ENCODE peak calls at places on chromosomes 16 and 17, in six cellular contexts. T is H9; G is heart left ventricle; W is OCI-LY7; L is CD8-positive, alpha-beta T cell; U is cardiac muscle cell. A is an unnamed sample.

GRCh38 chr17:40121886-40122465 is at the start of gene MSL1:
- DNase-seq in T (peak), G (peak), W (peak), L (peak), U (peak), A (peak)

GRCh38 chr16:5668553-5668952 is 571.0 kb upstream of the EEF2KMT start:
- DNase-seq in T (no peak), G (no peak), W (no peak), L (no peak), U (no peak), A (no peak)

GRCh38 chr17:82296511-82297279 is 20.7 kb downstream of the CD7 start:
- DNase-seq in T (no peak), G (no peak), W (peak), L (no peak), U (no peak), A (no peak)

GRCh38 chr17:57619061-57619937 is 125.8 kb downstream of the CCDC182 start:
- DNase-seq in T (no peak), G (no peak), W (no peak), L (no peak), U (peak), A (no peak)

GRCh38 chr17:59105852-59106462 is 723 bp downstream of the TRIM37 start:
- DNase-seq in T (no peak), G (peak), W (peak), L (peak), U (peak), A (peak)

GRCh38 chr16:3150346-3151218 is 15.8 kb downstream of the ZNF213 start:
- DNase-seq in T (peak), G (peak), W (peak), L (peak), U (peak), A (peak)

GRCh38 chr16:48535831-48536599 is 74.0 kb downstream of the N4BP1 start:
- DNase-seq in T (no peak), G (peak), W (no peak), L (no peak), U (peak), A (no peak)

GRCh38 chr17:69325518-69326301 is 1.2 kb downstream of the ABCA5 start:
- DNase-seq in T (no peak), G (no peak), W (no peak), L (no peak), U (no peak), A (no peak)

GRCh38 chr16:81748476-81749198 is 30.5 kb upstream of the PLCG2 start:
- DNase-seq in T (no peak), G (no peak), W (peak), L (no peak), U (no peak), A (no peak)

GRCh38 chr16:80527297-80527696 is 13.5 kb upstream of the DYNLRB2 start:
- DNase-seq in T (peak), G (no peak), W (peak), L (peak), U (peak), A (no peak)

GRCh38 chr17:66976781-66977201 is 12.3 kb downstream of the CACNG4 start:
- DNase-seq in T (no peak), G (peak), W (no peak), L (no peak), U (peak), A (no peak)

GRCh38 chr16:50684823-50685455 is 3.8 kb upstream of the SNX20 start:
- DNase-seq in T (no peak), G (no peak), W (no peak), L (no peak), U (no peak), A (no peak)

GRCh38 chr17:17822189-17822978 is 14.4 kb downstream of the SREBF1 start:
- DNase-seq in T (no peak), G (peak), W (no peak), L (no peak), U (peak), A (no peak)

GRCh38 chr17:1518410-1518809 is 2.0 kb upstream of the INPP5K start:
- DNase-seq in T (no peak), G (no peak), W (no peak), L (no peak), U (no peak), A (no peak)

GRCh38 chr17:58046230-58047094 is 36.8 kb upstream of the DYNLL2 start:
- DNase-seq in T (peak), G (peak), W (no peak), L (no peak), U (no peak), A (no peak)

GRCh38 chr16:31807086-31807485 is 66.5 kb upstream of the ZNF267 start:
- DNase-seq in T (no peak), G (no peak), W (no peak), L (no peak), U (no peak), A (no peak)

GRCh38 chr16:75566889-75567255 is 693 bp downstream of the GABARAPL2 start:
- DNase-seq in T (no peak), G (no peak), W (no peak), L (peak), U (no peak), A (no peak)

GRCh38 chr17:34285304-34285792 is at the start of gene CCL11:
- DNase-seq in T (no peak), G (no peak), W (no peak), L (no peak), U (no peak), A (no peak)

GRCh38 chr16:84849751-84850150 is 30.0 kb downstream of the CRISPLD2 start:
- DNase-seq in T (no peak), G (peak), W (no peak), L (no peak), U (no peak), A (no peak)

GRCh38 chr16:67565470-67566100 is 3.3 kb downstream of the CTCF start:
- DNase-seq in T (no peak), G (no peak), W (no peak), L (no peak), U (no peak), A (no peak)

GRCh38 chr16:85423631-85424030 is 189.5 kb upstream of the GSE1 start:
- DNase-seq in T (no peak), G (peak), W (no peak), L (no peak), U (no peak), A (peak)

GRCh38 chr16:66636199-66636598 is 31.7 kb downstream of the CMTM3 start:
- DNase-seq in T (no peak), G (peak), W (no peak), L (no peak), U (no peak), A (no peak)

GRCh38 chr17:63714550-63715277 is 14.8 kb upstream of the LIMD2 start:
- DNase-seq in T (no peak), G (peak), W (no peak), L (no peak), U (peak), A (no peak)

GRCh38 chr17:78226752-78227454 is 4.5 kb upstream of the TMEM235 start:
- DNase-seq in T (no peak), G (no peak), W (no peak), L (no peak), U (no peak), A (no peak)

GRCh38 chr17:60615108-60615507 is 15.1 kb downstream of the PPM1D start:
- DNase-seq in T (no peak), G (no peak), W (no peak), L (no peak), U (no peak), A (no peak)

GRCh38 chr17:60618080-60618479 is 18.1 kb downstream of the PPM1D start:
- DNase-seq in T (no peak), G (no peak), W (no peak), L (no peak), U (no peak), A (no peak)

GRCh38 chr17:60615840-60616239 is 15.8 kb downstream of the PPM1D start:
- DNase-seq in T (no peak), G (no peak), W (no peak), L (no peak), U (no peak), A (no peak)

GRCh38 chr17:60622961-60623360 is 23.0 kb downstream of the PPM1D start:
- DNase-seq in T (no peak), G (no peak), W (no peak), L (no peak), U (no peak), A (no peak)

GRCh38 chr17:60618854-60619253 is 18.9 kb downstream of the PPM1D start:
- DNase-seq in T (no peak), G (no peak), W (no peak), L (no peak), U (no peak), A (no peak)
- TF ChIP-seq CTCF in T (no peak), G (no peak), W (no peak), L (no peak), U (no peak), A (no peak)

GRCh38 chr17:56121661-56122060 is 31.6 kb upstream of the ANKFN1 start:
- DNase-seq in T (no peak), G (no peak), W (no peak), L (no peak), U (no peak), A (no peak)
- TF ChIP-seq CTCF in T (peak), G (no peak), W (peak), L (no peak), U (no peak), A (no peak)

GRCh38 chr16:1285669-1286491 is 23.6 kb upstream of the UBE2I start:
- DNase-seq in T (no peak), G (no peak), W (no peak), L (no peak), U (no peak), A (no peak)
- TF ChIP-seq CTCF in T (peak), G (no peak), W (no peak), L (no peak), U (no peak), A (no peak)

DNA sequence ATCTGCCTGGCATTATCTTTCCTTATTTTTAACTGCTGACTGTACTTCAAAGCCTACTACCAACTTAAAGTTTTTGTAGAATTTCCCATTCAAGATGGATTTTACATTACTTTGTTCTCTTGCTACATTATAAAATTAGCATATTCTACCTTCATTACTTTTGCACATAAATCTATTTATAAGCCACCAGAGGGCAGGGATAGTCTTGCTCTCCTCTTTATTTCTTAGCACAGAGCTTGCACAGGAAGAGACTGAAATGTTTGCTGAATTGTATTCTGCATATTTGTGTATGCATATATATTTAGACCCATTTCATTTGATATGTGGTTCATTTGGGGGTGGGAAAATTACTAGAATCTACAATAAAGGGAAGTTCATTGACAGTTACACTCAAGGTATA is 108.0 kb downstream of the SKAP1 start:
- DNase-seq in T (no peak), G (no peak), W (peak), L (no peak), U (peak), A (no peak)
- TF ChIP-seq CTCF in T (no peak), G (no peak), W (peak), L (no peak), U (peak), A (no peak)

GRCh38 chr16:17306745-17307144 is 164.0 kb downstream of the XYLT1 start:
- DNase-seq in T (no peak), G (no peak), W (no peak), L (no peak), U (no peak), A (no peak)

GRCh38 chr16:17304124-17304813 is 166.5 kb downstream of the XYLT1 start:
- DNase-seq in T (no peak), G (no peak), W (no peak), L (no peak), U (no peak), A (no peak)

GRCh38 chr16:17303101-17303500 is 167.7 kb downstream of the XYLT1 start:
- DNase-seq in T (no peak), G (no peak), W (peak), L (no peak), U (no peak), A (no peak)

GRCh38 chr16:17305694-17306093 is 165.1 kb downstream of the XYLT1 start:
- DNase-seq in T (no peak), G (no peak), W (no peak), L (no peak), U (no peak), A (no peak)

GRCh38 chr16:17304814-17305169 is 166.0 kb downstream of the XYLT1 start:
- DNase-seq in T (no peak), G (no peak), W (no peak), L (no peak), U (no peak), A (no peak)
- TF ChIP-seq CTCF in T (no peak), G (no peak), W (peak), L (no peak), U (no peak), A (no peak)

DNA sequence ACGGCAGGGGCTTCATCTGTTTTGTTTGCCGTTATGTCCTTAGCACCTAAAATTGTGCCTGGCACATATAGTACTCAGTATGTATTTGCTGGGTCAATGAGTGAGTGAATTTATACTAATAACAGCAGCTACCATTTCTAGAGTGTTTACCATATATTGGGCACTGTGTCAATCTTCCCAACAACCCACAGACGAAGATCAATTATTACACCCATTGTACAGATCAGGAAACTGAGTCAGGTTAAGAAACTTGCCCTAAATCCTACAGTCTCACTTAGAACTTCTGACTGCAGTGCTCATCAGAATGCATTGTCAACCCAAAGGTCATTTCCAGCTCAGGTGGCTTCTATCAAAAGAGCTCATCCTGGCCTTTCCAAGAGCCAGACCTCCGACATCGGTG is 44.5 kb upstream of the MEOX1 start:
- DNase-seq in T (no peak), G (no peak), W (no peak), L (no peak), U (no peak), A (no peak)
- TF ChIP-seq CTCF in T (no peak), G (no peak), W (no peak), L (no peak), U (no peak), A (no peak)

GRCh38 chr16:71552698-71553503 is 24.0 kb downstream of the TAT start:
- DNase-seq in T (no peak), G (no peak), W (peak), L (no peak), U (no peak), A (no peak)
- TF ChIP-seq CTCF in T (peak), G (no peak), W (peak), L (no peak), U (peak), A (no peak)

GRCh38 chr16:86985656-86986030 is 331.5 kb downstream of the C16orf95 start:
- DNase-seq in T (no peak), G (no peak), W (no peak), L (no peak), U (no peak), A (no peak)

GRCh38 chr16:86986809-86987487 is 330.2 kb downstream of the C16orf95 start:
- DNase-seq in T (no peak), G (no peak), W (no peak), L (no peak), U (no peak), A (no peak)

GRCh38 chr16:86984286-86984685 is 332.9 kb downstream of the C16orf95 start:
- DNase-seq in T (no peak), G (no peak), W (no peak), L (no peak), U (no peak), A (no peak)

GRCh38 chr16:86984975-86985655 is 332.1 kb downstream of the C16orf95 start:
- DNase-seq in T (peak), G (peak), W (no peak), L (no peak), U (no peak), A (no peak)

GRCh38 chr16:86986136-86986535 is 331.1 kb downstream of the C16orf95 start:
- DNase-seq in T (no peak), G (no peak), W (no peak), L (no peak), U (no peak), A (no peak)
- TF ChIP-seq CTCF in T (peak), G (no peak), W (no peak), L (no peak), U (no peak), A (no peak)

GRCh38 chr17:77212833-77213777 is 72.3 kb downstream of the SEC14L1 start:
- DNase-seq in T (no peak), G (no peak), W (no peak), L (no peak), U (no peak), A (no peak)

GRCh38 chr17:77214328-77214727 is 73.6 kb downstream of the SEC14L1 start:
- DNase-seq in T (no peak), G (no peak), W (no peak), L (no peak), U (no peak), A (no peak)

GRCh38 chr17:77213778-77214132 is 73.0 kb downstream of the SEC14L1 start:
- DNase-seq in T (no peak), G (no peak), W (no peak), L (no peak), U (no peak), A (no peak)

GRCh38 chr17:77215281-77215680 is 74.5 kb downstream of the SEC14L1 start:
- DNase-seq in T (no peak), G (no peak), W (no peak), L (no peak), U (no peak), A (no peak)

DNA sequence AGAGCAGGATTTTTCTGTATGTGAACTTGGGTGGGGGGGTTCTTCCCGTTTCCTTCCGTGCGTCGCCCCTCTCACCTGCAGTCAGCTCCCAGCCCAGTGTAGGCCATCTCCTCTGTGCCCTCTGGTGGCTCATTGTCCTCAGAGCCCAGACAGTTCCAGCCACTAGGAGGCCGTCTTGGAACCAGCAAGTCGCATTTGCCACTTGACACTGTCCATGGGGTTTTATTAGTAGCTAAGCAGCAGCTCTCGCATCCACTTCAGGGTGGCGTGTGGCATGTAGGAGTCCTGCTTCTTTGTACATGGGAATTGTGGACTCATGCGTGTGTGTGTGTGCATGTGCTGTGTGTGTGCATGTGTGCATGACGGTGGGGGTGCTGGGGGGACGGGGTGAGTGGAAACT is 74.0 kb downstream of the SEC14L1 start:
- DNase-seq in T (peak), G (peak), W (peak), L (peak), U (peak), A (no peak)
- TF ChIP-seq CTCF in T (peak), G (peak), W (peak), L (no peak), U (peak), A (no peak)

GRCh38 chr16:30777591-30778297 is 9.3 kb downstream of the ZNF629 start:
- DNase-seq in T (no peak), G (no peak), W (no peak), L (no peak), U (no peak), A (no peak)
- TF ChIP-seq CTCF in T (no peak), G (no peak), W (no peak), L (no peak), U (no peak), A (no peak)

A was measured in mesothelial cell of epicardium.